ENCODE peak calls at places on chromosomes 16 and 17, in five cellular contexts. One of them, this sample, is unnamed. For H3K9me3, the result is how much of the 10 kb centered on the place peaks cover.

GRCh38 chr17:28983286-28984240 is 22.3 kb downstream of the SEZ6 start:
- DNase-seq in CD8-positive, alpha-beta memory T cell: no peak
- DNase-seq in tibial artery: no peak
- DNase-seq in HCT116: no peak
- DNase-seq in mesenchymal stem cell: no peak
- DNase-seq in this sample: no peak

GRCh38 chr16:71359431-71359830 is 908 bp downstream of the CALB2 start:
- DNase-seq in CD8-positive, alpha-beta memory T cell: no peak
- DNase-seq in tibial artery: no peak
- DNase-seq in HCT116: no peak
- DNase-seq in mesenchymal stem cell: peak
- DNase-seq in this sample: peak

GRCh38 chr17:17698869-17699351 is 17.7 kb downstream of the RAI1 start:
- DNase-seq in CD8-positive, alpha-beta memory T cell: no peak
- DNase-seq in tibial artery: no peak
- DNase-seq in HCT116: no peak
- DNase-seq in mesenchymal stem cell: peak
- DNase-seq in this sample: no peak

GRCh38 chr17:21194688-21195087 is 19.3 kb downstream of the TMEM11 start:
- DNase-seq in CD8-positive, alpha-beta memory T cell: no peak
- DNase-seq in tibial artery: no peak
- DNase-seq in HCT116: no peak
- DNase-seq in mesenchymal stem cell: no peak
- DNase-seq in this sample: no peak

GRCh38 chr17:58513391-58513912 is 986 bp downstream of the MTMR4 start:
- DNase-seq in CD8-positive, alpha-beta memory T cell: no peak
- DNase-seq in tibial artery: no peak
- DNase-seq in HCT116: no peak
- DNase-seq in mesenchymal stem cell: no peak
- DNase-seq in this sample: no peak

GRCh38 chr17:74307984-74308773 is 17.8 kb upstream of the KIF19 start:
- DNase-seq in CD8-positive, alpha-beta memory T cell: no peak
- DNase-seq in tibial artery: no peak
- DNase-seq in HCT116: no peak
- DNase-seq in mesenchymal stem cell: no peak
- DNase-seq in this sample: no peak

GRCh38 chr17:60971515-60972369 is 294.1 kb downstream of the BCAS3 start:
- DNase-seq in CD8-positive, alpha-beta memory T cell: peak
- DNase-seq in tibial artery: no peak
- DNase-seq in HCT116: peak
- DNase-seq in mesenchymal stem cell: peak
- DNase-seq in this sample: peak

GRCh38 chr17:64147110-64148016 is 17.4 kb upstream of the ERN1 start:
- DNase-seq in CD8-positive, alpha-beta memory T cell: no peak
- DNase-seq in tibial artery: no peak
- DNase-seq in HCT116: no peak
- DNase-seq in mesenchymal stem cell: peak
- DNase-seq in this sample: peak

GRCh38 chr16:71854369-71854948 is 8.7 kb downstream of the ATXN1L start:
- DNase-seq in CD8-positive, alpha-beta memory T cell: no peak
- DNase-seq in tibial artery: no peak
- DNase-seq in HCT116: no peak
- DNase-seq in mesenchymal stem cell: no peak
- DNase-seq in this sample: no peak

GRCh38 chr16:82936941-82937551 is 310.3 kb downstream of the CDH13 start:
- DNase-seq in CD8-positive, alpha-beta memory T cell: no peak
- DNase-seq in tibial artery: no peak
- DNase-seq in HCT116: no peak
- DNase-seq in mesenchymal stem cell: peak
- DNase-seq in this sample: peak

GRCh38 chr17:40122944-40123810 is 1.4 kb downstream of the MSL1 start:
- DNase-seq in CD8-positive, alpha-beta memory T cell: peak
- DNase-seq in tibial artery: no peak
- DNase-seq in HCT116: no peak
- DNase-seq in mesenchymal stem cell: peak
- DNase-seq in this sample: peak

GRCh38 chr17:42992872-42993271 is 5.3 kb upstream of the RPL27 start:
- DNase-seq in CD8-positive, alpha-beta memory T cell: no peak
- DNase-seq in tibial artery: no peak
- DNase-seq in HCT116: no peak
- DNase-seq in mesenchymal stem cell: peak
- DNase-seq in this sample: no peak

GRCh38 chr16:51134876-51135275 is 16.2 kb downstream of the SALL1 start:
- DNase-seq in CD8-positive, alpha-beta memory T cell: no peak
- DNase-seq in tibial artery: no peak
- DNase-seq in HCT116: no peak
- DNase-seq in mesenchymal stem cell: no peak
- DNase-seq in this sample: no peak

GRCh38 chr17:30225112-30225511 is 10.4 kb downstream of the SLC6A4 start:
- DNase-seq in CD8-positive, alpha-beta memory T cell: no peak
- DNase-seq in tibial artery: no peak
- DNase-seq in HCT116: no peak
- DNase-seq in mesenchymal stem cell: no peak
- DNase-seq in this sample: no peak

GRCh38 chr17:51060396-51060795 is 60.3 kb downstream of the SPAG9 start:
- DNase-seq in CD8-positive, alpha-beta memory T cell: no peak
- DNase-seq in tibial artery: no peak
- DNase-seq in HCT116: no peak
- DNase-seq in mesenchymal stem cell: no peak
- DNase-seq in this sample: no peak

GRCh38 chr17:28227278-28228108 is 91.5 kb upstream of the TMEM97 start:
- DNase-seq in CD8-positive, alpha-beta memory T cell: no peak
- DNase-seq in tibial artery: no peak
- DNase-seq in HCT116: peak
- DNase-seq in mesenchymal stem cell: peak
- DNase-seq in this sample: peak

GRCh38 chr17:59165933-59166342 is 10.4 kb downstream of the PRR11 start:
- DNase-seq in CD8-positive, alpha-beta memory T cell: peak
- DNase-seq in tibial artery: no peak
- DNase-seq in HCT116: peak
- DNase-seq in mesenchymal stem cell: peak
- DNase-seq in this sample: peak

GRCh38 chr17:67211742-67212141 is 33.3 kb downstream of the HELZ start:
- DNase-seq in CD8-positive, alpha-beta memory T cell: no peak
- DNase-seq in tibial artery: no peak
- DNase-seq in HCT116: no peak
- DNase-seq in mesenchymal stem cell: peak
- DNase-seq in this sample: no peak

GRCh38 chr17:7363311-7363710 is 8.4 kb downstream of the TMEM95 start:
- DNase-seq in CD8-positive, alpha-beta memory T cell: no peak
- DNase-seq in tibial artery: no peak
- DNase-seq in HCT116: no peak
- DNase-seq in mesenchymal stem cell: no peak
- DNase-seq in this sample: no peak

GRCh38 chr16:67000384-67001158 is 12.2 kb downstream of the CES4A start:
- DNase-seq in CD8-positive, alpha-beta memory T cell: peak
- DNase-seq in tibial artery: peak
- DNase-seq in HCT116: no peak
- DNase-seq in mesenchymal stem cell: peak
- DNase-seq in this sample: no peak

GRCh38 chr16:83068686-83069085 is 441.9 kb downstream of the CDH13 start:
- DNase-seq in CD8-positive, alpha-beta memory T cell: no peak
- DNase-seq in tibial artery: no peak
- DNase-seq in HCT116: no peak
- DNase-seq in mesenchymal stem cell: peak
- DNase-seq in this sample: peak

GRCh38 chr16:22373662-22374310 is 633 bp downstream of the CDR2 start:
- DNase-seq in CD8-positive, alpha-beta memory T cell: peak
- DNase-seq in tibial artery: peak
- DNase-seq in HCT116: no peak
- DNase-seq in mesenchymal stem cell: peak
- DNase-seq in this sample: peak

GRCh38 chr17:80720624-80721577 is 176.3 kb downstream of the RPTOR start:
- DNase-seq in CD8-positive, alpha-beta memory T cell: peak
- DNase-seq in tibial artery: no peak
- DNase-seq in HCT116: no peak
- DNase-seq in mesenchymal stem cell: peak
- DNase-seq in this sample: peak

GRCh38 chr17:66702106-66702936 is 132.6 kb upstream of the CACNG5 start:
- DNase-seq in CD8-positive, alpha-beta memory T cell: no peak
- DNase-seq in tibial artery: no peak
- DNase-seq in HCT116: no peak
- DNase-seq in mesenchymal stem cell: peak
- DNase-seq in this sample: no peak

GRCh38 chr17:75645889-75646625 is 12.8 kb downstream of the SMIM5 start:
- DNase-seq in CD8-positive, alpha-beta memory T cell: no peak
- DNase-seq in tibial artery: peak
- DNase-seq in HCT116: peak
- DNase-seq in mesenchymal stem cell: no peak
- DNase-seq in this sample: no peak

GRCh38 chr16:9256196-9256595 is 164.8 kb downstream of the HAPSTR1 start:
- DNase-seq in CD8-positive, alpha-beta memory T cell: no peak
- DNase-seq in tibial artery: no peak
- DNase-seq in HCT116: peak
- DNase-seq in mesenchymal stem cell: no peak
- DNase-seq in this sample: peak

GRCh38 chr17:43984521-43984920 is 19.9 kb upstream of the NAGS start:
- DNase-seq in CD8-positive, alpha-beta memory T cell: no peak
- DNase-seq in tibial artery: no peak
- DNase-seq in HCT116: no peak
- DNase-seq in mesenchymal stem cell: no peak
- DNase-seq in this sample: no peak

GRCh38 chr16:5604770-5605169 is 507.2 kb upstream of the EEF2KMT start:
- DNase-seq in CD8-positive, alpha-beta memory T cell: no peak
- DNase-seq in tibial artery: no peak
- DNase-seq in HCT116: peak
- DNase-seq in mesenchymal stem cell: no peak
- DNase-seq in this sample: no peak

GRCh38 chr16:14300631-14301149 is 229.6 kb downstream of the MRTFB start:
- DNase-seq in CD8-positive, alpha-beta memory T cell: no peak
- DNase-seq in tibial artery: peak
- DNase-seq in HCT116: peak
- DNase-seq in mesenchymal stem cell: peak
- DNase-seq in this sample: peak

GRCh38 chr17:64130559-64131001 is 636 bp upstream of the ERN1 start:
- DNase-seq in CD8-positive, alpha-beta memory T cell: no peak
- DNase-seq in tibial artery: peak
- DNase-seq in HCT116: no peak
- DNase-seq in mesenchymal stem cell: peak
- DNase-seq in this sample: no peak

GRCh38 chr16:22325598-22326368 is 28.6 kb downstream of the POLR3E start:
- DNase-seq in CD8-positive, alpha-beta memory T cell: no peak
- DNase-seq in tibial artery: no peak
- DNase-seq in HCT116: no peak
- DNase-seq in mesenchymal stem cell: no peak
- DNase-seq in this sample: peak

GRCh38 chr17:82000803-82001649 is 21.7 kb downstream of the CENPX start:
- DNase-seq in CD8-positive, alpha-beta memory T cell: no peak
- DNase-seq in tibial artery: no peak
- DNase-seq in HCT116: no peak
- DNase-seq in mesenchymal stem cell: no peak
- DNase-seq in this sample: no peak

GRCh38 chr17:30939059-30939689 is 17.4 kb downstream of the ADAP2 start:
- DNase-seq in CD8-positive, alpha-beta memory T cell: no peak
- DNase-seq in tibial artery: no peak
- DNase-seq in HCT116: no peak
- DNase-seq in mesenchymal stem cell: no peak
- DNase-seq in this sample: no peak

GRCh38 chr16:62620259-62620658 is 584.0 kb upstream of the CDH8 start:
- DNase-seq in CD8-positive, alpha-beta memory T cell: no peak
- DNase-seq in tibial artery: no peak
- DNase-seq in HCT116: no peak
- DNase-seq in mesenchymal stem cell: no peak
- DNase-seq in this sample: no peak
- H3K9me3 ChIP-seq in CD8-positive, alpha-beta memory T cell: under half
- H3K9me3 ChIP-seq in tibial artery: under half
- H3K9me3 ChIP-seq in HCT116: under half
- H3K9me3 ChIP-seq in mesenchymal stem cell: under half
- H3K9me3 ChIP-seq in this sample: under half

GRCh38 chr16:35745821-35746248 is 2286.4 kb downstream of the TP53TG3F start:
- DNase-seq in CD8-positive, alpha-beta memory T cell: no peak
- DNase-seq in tibial artery: no peak
- DNase-seq in HCT116: no peak
- DNase-seq in mesenchymal stem cell: no peak
- DNase-seq in this sample: no peak

GRCh38 chr16:35743101-35743692 is 2283.8 kb downstream of the TP53TG3F start:
- DNase-seq in CD8-positive, alpha-beta memory T cell: no peak
- DNase-seq in tibial artery: no peak
- DNase-seq in HCT116: no peak
- DNase-seq in mesenchymal stem cell: no peak
- DNase-seq in this sample: no peak

GRCh38 chr16:35745191-35745590 is 2285.8 kb downstream of the TP53TG3F start:
- DNase-seq in CD8-positive, alpha-beta memory T cell: no peak
- DNase-seq in tibial artery: no peak
- DNase-seq in HCT116: no peak
- DNase-seq in mesenchymal stem cell: no peak
- DNase-seq in this sample: peak

GRCh38 chr16:35744084-35744483 is 2284.7 kb downstream of the TP53TG3F start:
- DNase-seq in CD8-positive, alpha-beta memory T cell: no peak
- DNase-seq in tibial artery: no peak
- DNase-seq in HCT116: no peak
- DNase-seq in mesenchymal stem cell: no peak
- DNase-seq in this sample: no peak

DNA sequence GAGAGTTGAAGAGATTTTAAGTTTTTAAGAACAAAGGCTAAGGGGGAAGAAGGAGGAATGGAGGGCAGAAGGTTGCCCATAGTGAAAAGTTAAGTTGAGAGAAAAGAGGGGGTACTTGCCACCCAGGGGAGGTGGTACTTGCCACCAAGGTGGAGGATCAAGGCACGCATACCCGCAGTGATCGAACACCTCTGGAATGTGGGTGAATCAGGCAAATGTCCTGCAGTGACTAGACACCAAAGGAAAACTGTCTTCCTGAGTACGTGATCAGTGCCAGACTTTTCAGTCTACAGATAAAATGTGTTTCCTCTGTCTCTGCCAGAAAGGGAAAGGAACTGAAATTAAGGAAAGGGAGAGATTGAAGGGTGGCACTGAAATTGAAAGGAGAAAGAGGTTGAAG is 2285.3 kb downstream of the TP53TG3F start:
- DNase-seq in CD8-positive, alpha-beta memory T cell: no peak
- DNase-seq in tibial artery: no peak
- DNase-seq in HCT116: peak
- DNase-seq in mesenchymal stem cell: no peak
- DNase-seq in this sample: peak
- H3K9me3 ChIP-seq in CD8-positive, alpha-beta memory T cell: under half
- H3K9me3 ChIP-seq in tibial artery: under half
- H3K9me3 ChIP-seq in HCT116: under half
- H3K9me3 ChIP-seq in mesenchymal stem cell: under half
- H3K9me3 ChIP-seq in this sample: under half

GRCh38 chr17:68805609-68806008 is 149.6 kb downstream of the ABCA8 start:
- DNase-seq in CD8-positive, alpha-beta memory T cell: no peak
- DNase-seq in tibial artery: no peak
- DNase-seq in HCT116: no peak
- DNase-seq in mesenchymal stem cell: no peak
- DNase-seq in this sample: no peak
- H3K9me3 ChIP-seq in CD8-positive, alpha-beta memory T cell: under half
- H3K9me3 ChIP-seq in tibial artery: under half
- H3K9me3 ChIP-seq in HCT116: under half
- H3K9me3 ChIP-seq in mesenchymal stem cell: under half
- H3K9me3 ChIP-seq in this sample: under half

DNA sequence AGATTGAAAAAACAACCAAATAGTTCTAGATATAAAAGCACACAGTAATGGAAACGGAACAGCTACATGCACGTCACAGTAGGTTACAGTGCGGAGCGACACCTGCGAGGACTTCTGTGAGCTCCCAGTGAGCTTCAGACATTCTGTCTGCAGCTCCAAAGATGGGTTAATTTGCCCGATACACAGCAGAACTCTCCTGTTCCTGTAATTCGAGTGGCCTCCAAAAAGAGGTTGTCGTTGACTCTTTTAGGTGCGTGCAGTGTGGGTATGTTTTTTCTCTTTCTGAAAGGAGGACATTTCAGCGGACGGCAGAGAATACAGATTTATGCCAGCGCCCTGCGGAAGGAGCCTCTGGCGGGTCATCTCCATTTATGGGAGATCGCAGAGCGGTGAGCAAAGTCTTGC is 2.9 kb downstream of the OR1F1 start:
- DNase-seq in CD8-positive, alpha-beta memory T cell: peak
- DNase-seq in tibial artery: no peak
- DNase-seq in HCT116: no peak
- DNase-seq in mesenchymal stem cell: no peak
- DNase-seq in this sample: no peak
- H3K9me3 ChIP-seq in CD8-positive, alpha-beta memory T cell: under half
- H3K9me3 ChIP-seq in tibial artery: under half
- H3K9me3 ChIP-seq in HCT116: under half
- H3K9me3 ChIP-seq in mesenchymal stem cell: under half
- H3K9me3 ChIP-seq in this sample: under half

This sample was measured in SJSA1.